ENCODE peak calls at places on chromosomes 12 and 14, in four cellular contexts. M is GM12878, B is K562, Q is HepG2. G is an unnamed sample.

GRCh38 chr14:52351191-52351560 is 37.1 kb downstream of the PTGER2 start:
- DNase-seq in M (no peak), B (no peak), Q (no peak), G (no peak)

GRCh38 chr12:53101931-53102781 is 1.1 kb upstream of the SOAT2 start:
- DNase-seq in M (no peak), B (no peak), Q (peak), G (no peak)

GRCh38 chr14:49594347-49595089 is 4.2 kb upstream of the LRR1 start:
- DNase-seq in M (peak), B (peak), Q (no peak), G (no peak)

GRCh38 chr14:67472726-67473125 is 15.8 kb downstream of the TMEM229B start:
- DNase-seq in M (no peak), B (no peak), Q (no peak), G (no peak)

GRCh38 chr12:131783915-131784541 is 44.2 kb upstream of the MMP17 start:
- DNase-seq in M (peak), B (peak), Q (no peak), G (peak)

GRCh38 chr14:68654471-68654941 is 138.4 kb downstream of the ZFP36L1 start:
- DNase-seq in M (no peak), B (no peak), Q (no peak), G (no peak)

GRCh38 chr12:98823012-98823411 is 177.9 kb downstream of the APAF1 start:
- DNase-seq in M (no peak), B (no peak), Q (peak), G (no peak)

GRCh38 chr12:2624543-2625266 is 170.1 kb upstream of the FKBP4 start:
- DNase-seq in M (no peak), B (peak), Q (no peak), G (peak)

GRCh38 chr14:78959674-78960264 is 789.6 kb downstream of the NRXN3 start:
- DNase-seq in M (no peak), B (peak), Q (peak), G (peak)

GRCh38 chr12:109772622-109773321 is 59.1 kb downstream of the FAM222A start:
- DNase-seq in M (no peak), B (no peak), Q (no peak), G (no peak)

GRCh38 chr12:109761631-109761950 is 48.0 kb downstream of the FAM222A start:
- DNase-seq in M (no peak), B (no peak), Q (no peak), G (no peak)

GRCh38 chr14:101008196-101008595 is 104.7 kb upstream of the RTL1 start:
- DNase-seq in M (no peak), B (no peak), Q (no peak), G (no peak)

GRCh38 chr14:72739446-72740405 is 154.2 kb downstream of the DPF3 start:
- DNase-seq in M (no peak), B (no peak), Q (no peak), G (no peak)

GRCh38 chr12:8603858-8604257 is 8.8 kb downstream of the AICDA start:
- DNase-seq in M (no peak), B (peak), Q (no peak), G (no peak)

GRCh38 chr14:61861320-61861865 is 99.2 kb downstream of the SNAPC1 start:
- DNase-seq in M (no peak), B (no peak), Q (peak), G (no peak)

GRCh38 chr12:4112290-4112689 is 161.3 kb upstream of the CCND2 start:
- DNase-seq in M (peak), B (no peak), Q (no peak), G (no peak)

GRCh38 chr12:1838223-1838993 is 18.0 kb downstream of the LRTM2 start:
- DNase-seq in M (no peak), B (no peak), Q (no peak), G (no peak)

GRCh38 chr12:108430245-108430644 is 84.8 kb upstream of the FICD start:
- DNase-seq in M (no peak), B (no peak), Q (no peak), G (no peak)
- TF ChIP-seq ZBTB33 in M (no peak), B (no peak), Q (no peak), G (no peak)

GRCh38 chr12:6224550-6224949 is 24.4 kb downstream of the CD9 start:
- DNase-seq in M (no peak), B (no peak), Q (no peak), G (no peak)

GRCh38 chr12:6226701-6227096 is 26.5 kb downstream of the CD9 start:
- DNase-seq in M (no peak), B (no peak), Q (no peak), G (no peak)

GRCh38 chr12:6223545-6223944 is 23.3 kb downstream of the CD9 start:
- DNase-seq in M (no peak), B (no peak), Q (no peak), G (no peak)

GRCh38 chr12:6226002-6226700 is 26.0 kb downstream of the CD9 start:
- DNase-seq in M (no peak), B (no peak), Q (peak), G (no peak)

GRCh38 chr12:6225630-6226001 is 25.4 kb downstream of the CD9 start:
- DNase-seq in M (no peak), B (no peak), Q (no peak), G (no peak)
- TF ChIP-seq POLR2A in M (no peak), B (no peak), Q (no peak), G (no peak)

GRCh38 chr14:56213288-56213687 is 95.1 kb downstream of the PELI2 start:
- DNase-seq in M (no peak), B (no peak), Q (no peak), G (no peak)

GRCh38 chr14:56217380-56218045 is 99.3 kb downstream of the PELI2 start:
- DNase-seq in M (no peak), B (no peak), Q (no peak), G (no peak)

GRCh38 chr14:56215180-56215579 is 97.0 kb downstream of the PELI2 start:
- DNase-seq in M (no peak), B (no peak), Q (no peak), G (no peak)

GRCh38 chr14:56219666-56220413 is 101.6 kb downstream of the PELI2 start:
- DNase-seq in M (no peak), B (peak), Q (no peak), G (no peak)

GRCh38 chr14:56216631-56217379 is 98.6 kb downstream of the PELI2 start:
- DNase-seq in M (no peak), B (peak), Q (no peak), G (no peak)
- TF ChIP-seq POLR2AphosphoS5 in M (no peak), B (peak), Q (no peak), G (no peak)

DNA sequence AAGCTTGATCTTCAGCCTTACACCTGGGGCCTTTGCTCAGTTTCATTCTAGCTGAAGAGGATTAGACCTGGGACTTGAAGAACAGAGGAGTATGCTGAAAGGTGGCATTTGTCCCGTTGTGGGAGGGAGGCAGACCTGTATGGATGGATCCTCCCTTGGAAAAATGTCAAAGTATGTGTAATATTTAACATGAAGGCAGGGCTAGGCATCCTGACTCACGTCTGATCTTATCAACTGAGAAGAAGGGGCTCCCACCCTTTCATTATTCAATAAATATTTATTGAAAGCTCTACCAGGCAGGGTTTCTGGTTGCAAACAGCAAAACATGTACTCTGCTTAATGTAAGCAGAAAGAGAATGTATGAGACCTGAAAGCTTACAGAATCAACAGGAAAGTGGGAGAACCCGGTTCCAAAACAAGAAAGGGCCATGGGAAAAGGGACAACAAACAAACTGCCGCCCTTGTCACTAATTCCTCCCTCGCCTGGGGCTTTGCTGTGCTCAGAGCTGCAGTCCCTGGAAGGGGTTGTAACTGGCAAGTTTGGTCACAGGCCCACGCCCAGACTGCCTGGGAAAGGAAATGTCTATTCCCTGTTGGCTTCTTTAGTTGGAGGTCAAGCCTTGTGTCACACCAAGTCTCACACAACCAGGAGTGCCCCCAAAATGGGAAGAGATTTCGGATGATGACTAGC is 37.1 kb downstream of the RAB35 start:
- DNase-seq in M (no peak), B (no peak), Q (peak), G (peak)
- TF ChIP-seq ZBTB33 in M (no peak), B (no peak), Q (no peak), G (no peak)

G was measured in HCT116.